ENCODE peak calls at places on chromosome 5, in ten cellular contexts. Q, T, E, L, N, H, V, U, Y and X are unnamed samples. For H3K4me1 and H3K36me3, the result is how much of the 10 kb centered on the place peaks cover.

GRCh38 chr5:116672203-116672602 is 97.6 kb upstream of the SEMA6A start:
- DNase-seq in Q (no peak), T (no peak), E (no peak), L (no peak), N (no peak), H (no peak), V (no peak), U (no peak), Y (no peak), X (no peak)

GRCh38 chr5:181241393-181241975 is 2.2 kb downstream of the RACK1 start:
- DNase-seq in Q (no peak), T (no peak), E (no peak), L (peak), N (no peak), H (peak), V (no peak), U (no peak), Y (no peak), X (no peak)

GRCh38 chr5:176659860-176660461 is 12.7 kb downstream of the TSPAN17 start:
- DNase-seq in Q (no peak), T (no peak), E (no peak), L (no peak), N (no peak), H (no peak), V (no peak), U (no peak), Y (no peak), X (no peak)

GRCh38 chr5:33649801-33650482 is 209.2 kb downstream of the TARS1 start:
- DNase-seq in Q (no peak), T (no peak), E (peak), L (no peak), N (no peak), H (peak), V (no peak), U (no peak), Y (no peak), X (no peak)

GRCh38 chr5:181203842-181204560 is 995 bp downstream of the TRIM7 start:
- DNase-seq in Q (no peak), T (no peak), E (no peak), L (peak), N (no peak), H (no peak), V (no peak), U (no peak), Y (no peak), X (no peak)

GRCh38 chr5:168433982-168434381 is 52.3 kb upstream of the RARS1 start:
- DNase-seq in Q (no peak), T (no peak), E (peak), L (no peak), N (no peak), H (no peak), V (no peak), U (no peak), Y (no peak), X (no peak)

GRCh38 chr5:151892393-151892792 is 32.3 kb downstream of the GLRA1 start:
- DNase-seq in Q (no peak), T (no peak), E (no peak), L (no peak), N (no peak), H (no peak), V (no peak), U (no peak), Y (no peak), X (no peak)

GRCh38 chr5:53616939-53617549 is 56.6 kb downstream of the NDUFS4 start:
- DNase-seq in Q (no peak), T (no peak), E (no peak), L (no peak), N (no peak), H (peak), V (no peak), U (no peak), Y (no peak), X (no peak)

GRCh38 chr5:124444147-124444775 is 302.2 kb downstream of the ZNF608 start:
- DNase-seq in Q (no peak), T (no peak), E (no peak), L (no peak), N (no peak), H (no peak), V (no peak), U (no peak), Y (no peak), X (peak)

GRCh38 chr5:3122985-3123762 is 371.7 kb upstream of the IRX2 start:
- DNase-seq in Q (no peak), T (no peak), E (no peak), L (no peak), N (no peak), H (no peak), V (no peak), U (no peak), Y (no peak), X (no peak)

GRCh38 chr5:3123763-3124157 is 372.3 kb upstream of the IRX2 start:
- DNase-seq in Q (no peak), T (no peak), E (no peak), L (no peak), N (no peak), H (no peak), V (no peak), U (no peak), Y (no peak), X (no peak)

GRCh38 chr5:3122216-3122615 is 370.7 kb upstream of the IRX2 start:
- DNase-seq in Q (no peak), T (no peak), E (no peak), L (no peak), N (no peak), H (no peak), V (no peak), U (no peak), Y (no peak), X (no peak)

GRCh38 chr5:3120013-3120412 is 368.5 kb upstream of the IRX2 start:
- DNase-seq in Q (no peak), T (no peak), E (no peak), L (no peak), N (no peak), H (no peak), V (no peak), U (no peak), Y (no peak), X (no peak)

GRCh38 chr5:3121813-3122212 is 370.3 kb upstream of the IRX2 start:
- DNase-seq in Q (no peak), T (no peak), E (no peak), L (no peak), N (no peak), H (no peak), V (no peak), U (no peak), Y (no peak), X (no peak)
- H3K4me1 ChIP-seq in Q (under half), T (under half), E (under half), L (under half), N (under half), H (under half), V (under half), U (under half), Y (under half), X (under half)

GRCh38 chr5:134784241-134784920 is 25.8 kb downstream of the DDX46 start:
- DNase-seq in Q (peak), T (no peak), E (no peak), L (no peak), N (no peak), H (no peak), V (no peak), U (no peak), Y (no peak), X (no peak)

GRCh38 chr5:134787692-134788091 is 29.1 kb downstream of the DDX46 start:
- DNase-seq in Q (no peak), T (no peak), E (no peak), L (no peak), N (no peak), H (no peak), V (no peak), U (no peak), Y (no peak), X (no peak)

DNA sequence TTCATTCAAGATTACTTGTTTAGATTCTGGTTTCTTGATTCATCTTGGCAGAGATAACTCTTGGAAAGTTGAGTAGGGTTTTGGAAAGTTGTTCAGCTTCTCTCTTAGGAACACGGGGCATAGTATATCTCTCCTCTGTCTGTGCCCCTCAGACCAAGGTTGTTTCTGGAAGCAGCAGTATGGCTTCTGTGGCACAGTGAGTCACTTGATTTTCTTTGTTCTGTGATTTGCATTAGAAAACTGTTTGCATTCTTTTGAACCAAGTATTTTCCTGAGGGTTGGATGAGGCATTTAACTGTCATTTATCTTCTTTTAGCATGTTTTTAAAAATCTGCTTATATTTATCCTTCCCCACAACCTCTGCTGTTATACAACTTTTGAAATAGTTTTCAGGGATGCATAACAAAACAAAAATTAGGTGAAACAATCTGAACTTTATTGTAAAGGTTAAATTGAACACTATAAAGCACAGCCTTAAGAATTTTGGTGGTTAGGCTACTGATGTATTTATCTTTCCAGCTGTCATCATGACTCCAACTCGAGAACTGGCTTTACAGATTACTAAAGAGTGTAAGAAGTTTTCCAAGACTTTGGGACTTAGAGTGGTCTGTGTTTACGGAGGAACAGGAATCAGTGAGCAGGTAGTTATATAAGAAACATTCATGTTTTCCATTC is 26.5 kb downstream of the DDX46 start:
- DNase-seq in Q (no peak), T (no peak), E (no peak), L (no peak), N (no peak), H (peak), V (no peak), U (no peak), Y (no peak), X (no peak)
- H3K27ac ChIP-seq in Q (no peak), T (no peak), E (no peak), L (no peak), N (no peak), H (no peak), V (no peak), U (no peak), Y (no peak), X (no peak)

GRCh38 chr5:138966236-138966985 is 91.3 kb upstream of the LRRTM2 start:
- DNase-seq in Q (no peak), T (no peak), E (no peak), L (no peak), N (no peak), H (no peak), V (no peak), U (no peak), Y (no peak), X (no peak)

GRCh38 chr5:138968601-138969000 is 93.5 kb upstream of the LRRTM2 start:
- DNase-seq in Q (no peak), T (no peak), E (no peak), L (no peak), N (no peak), H (no peak), V (no peak), U (no peak), Y (no peak), X (no peak)

GRCh38 chr5:138965631-138966030 is 90.5 kb upstream of the LRRTM2 start:
- DNase-seq in Q (no peak), T (no peak), E (no peak), L (no peak), N (no peak), H (no peak), V (no peak), U (no peak), Y (no peak), X (no peak)

GRCh38 chr5:138969323-138970013 is 94.3 kb upstream of the LRRTM2 start:
- DNase-seq in Q (no peak), T (no peak), E (no peak), L (no peak), N (no peak), H (no peak), V (no peak), U (no peak), Y (no peak), X (no peak)

DNA sequence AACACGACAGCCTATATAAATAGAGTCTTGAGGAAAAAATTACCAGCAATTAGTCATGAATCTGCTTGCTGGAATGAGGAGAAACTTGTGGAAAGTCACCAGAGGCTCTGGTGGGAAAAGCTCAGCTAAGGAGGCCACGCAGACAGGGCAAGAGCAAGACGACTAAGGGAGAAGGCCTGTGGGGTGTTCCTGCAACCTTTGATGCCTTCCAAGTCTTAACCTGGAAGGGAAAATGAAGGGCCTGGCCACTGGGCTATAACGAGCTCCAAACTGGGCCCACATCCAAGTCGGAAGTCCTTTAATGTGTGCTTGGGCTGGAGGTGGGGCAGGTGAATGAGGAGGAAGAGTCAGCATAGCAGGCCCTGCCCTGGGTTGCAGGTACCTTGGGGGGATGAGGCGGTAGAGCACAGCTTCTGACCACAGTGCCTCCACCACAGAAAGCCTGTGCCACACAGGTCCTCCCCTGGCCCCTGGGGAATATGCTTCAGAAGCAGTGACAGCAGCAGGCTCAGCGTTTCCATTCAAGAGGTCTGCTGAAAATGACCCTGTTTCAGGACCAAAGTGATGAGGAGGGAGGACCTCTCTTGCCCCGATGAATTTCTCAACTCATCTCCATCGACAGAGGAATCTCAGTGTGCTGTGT is 92.8 kb upstream of the LRRTM2 start:
- DNase-seq in Q (no peak), T (no peak), E (no peak), L (no peak), N (no peak), H (peak), V (no peak), U (no peak), Y (no peak), X (no peak)
- H3K36me3 ChIP-seq in Q (under half), T (under half), E (under half), L (under half), N (under half), H (under half), V (under half), U (under half), Y (under half), X (under half)

GRCh38 chr5:73415617-73416016 is 33.0 kb downstream of the FOXD1 start:
- DNase-seq in Q (no peak), T (no peak), E (no peak), L (no peak), N (no peak), H (no peak), V (no peak), U (no peak), Y (no peak), X (no peak)

GRCh38 chr5:73412597-73412988 is 36.0 kb downstream of the FOXD1 start:
- DNase-seq in Q (no peak), T (no peak), E (no peak), L (no peak), N (no peak), H (peak), V (no peak), U (no peak), Y (no peak), X (no peak)

GRCh38 chr5:73417307-73418035 is 31.1 kb downstream of the FOXD1 start:
- DNase-seq in Q (no peak), T (no peak), E (no peak), L (no peak), N (no peak), H (peak), V (no peak), U (no peak), Y (no peak), X (no peak)

GRCh38 chr5:73415171-73415570 is 33.4 kb downstream of the FOXD1 start:
- DNase-seq in Q (no peak), T (no peak), E (no peak), L (no peak), N (no peak), H (no peak), V (no peak), U (no peak), Y (no peak), X (no peak)

GRCh38 chr5:73411927-73412596 is 36.5 kb downstream of the FOXD1 start:
- DNase-seq in Q (no peak), T (no peak), E (no peak), L (no peak), N (no peak), H (peak), V (no peak), U (no peak), Y (no peak), X (no peak)
- H3K4me1 ChIP-seq in Q (under half), T (under half), E (under half), L (under half), N (under half), H (under half), V (under half), U (under half), Y (under half), X (under half)

DNA sequence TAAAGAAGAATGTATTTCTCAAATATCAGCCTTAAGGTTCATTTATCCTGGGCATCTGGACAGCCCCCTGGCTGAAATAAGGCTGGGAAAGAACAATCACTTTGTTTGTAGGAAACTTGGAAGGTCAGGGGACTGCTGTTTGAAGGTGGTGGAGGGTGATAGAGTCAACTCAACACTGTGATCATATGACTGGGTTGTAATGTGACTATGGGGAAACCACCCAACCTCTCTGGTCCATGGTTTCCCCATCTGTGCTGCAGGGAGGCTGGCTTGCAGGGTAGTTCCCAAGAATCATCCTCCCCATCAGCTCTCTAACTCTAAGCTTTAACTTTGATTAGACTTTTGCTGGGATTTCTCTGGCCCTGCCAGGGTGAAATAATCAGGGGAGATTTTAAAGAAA is 10.0 kb downstream of the INSYN2B start:
- DNase-seq in Q (no peak), T (no peak), E (no peak), L (no peak), N (no peak), H (no peak), V (no peak), U (no peak), Y (no peak), X (no peak)
- H3K27ac ChIP-seq in Q (no peak), T (no peak), E (no peak), L (no peak), N (no peak), H (peak), V (no peak), U (no peak), Y (no peak), X (no peak)

GRCh38 chr5:15515229-15515628 is 15.2 kb downstream of the FBXL7 start:
- DNase-seq in Q (no peak), T (no peak), E (no peak), L (no peak), N (no peak), H (no peak), V (no peak), U (no peak), Y (no peak), X (peak)
- H3K36me3 ChIP-seq in Q (under half), T (under half), E (under half), L (under half), N (under half), H (under half), V (under half), U (under half), Y (under half), X (under half)

GRCh38 chr5:141514330-141515111 is 25.6 kb downstream of the PCDHGC5 start:
- DNase-seq in Q (no peak), T (no peak), E (no peak), L (no peak), N (no peak), H (peak), V (no peak), U (no peak), Y (no peak), X (no peak)

GRCh38 chr5:141515946-141516647 is 27.2 kb downstream of the PCDHGC5 start:
- DNase-seq in Q (no peak), T (no peak), E (no peak), L (no peak), N (no peak), H (no peak), V (no peak), U (no peak), Y (no peak), X (no peak)

GRCh38 chr5:141513627-141514329 is 24.9 kb downstream of the PCDHGC5 start:
- DNase-seq in Q (peak), T (no peak), E (peak), L (peak), N (no peak), H (peak), V (peak), U (peak), Y (no peak), X (no peak)

GRCh38 chr5:141516648-141517025 is 27.8 kb downstream of the PCDHGC5 start:
- DNase-seq in Q (no peak), T (no peak), E (no peak), L (peak), N (no peak), H (no peak), V (no peak), U (no peak), Y (no peak), X (no peak)

GRCh38 chr5:141515141-141515540 is 26.3 kb downstream of the PCDHGC5 start:
- DNase-seq in Q (no peak), T (no peak), E (no peak), L (no peak), N (no peak), H (no peak), V (no peak), U (no peak), Y (no peak), X (no peak)
- H3K4me1 ChIP-seq in Q (under half), T (under half), E (under half), L (under half), N (under half), H (half or more), V (half or more), U (under half), Y (under half), X (half or more)